ENCODE peak calls at places on chromosomes 5 and 9, in four cellular contexts. R, L, V and Z are unnamed samples.

GRCh38 chr9:98842510-98842909 is 35.0 kb downstream of the GALNT12 start:
- DNase-seq in R (no peak), V (no peak), L (no peak), Z (no peak)

GRCh38 chr5:14097998-14098471 is 45.1 kb upstream of the TRIO start:
- DNase-seq in V (no peak), R (no peak), L (peak; percentile 75), Z (no peak)

GRCh38 chr9:91805031-91805430 is 145.0 kb downstream of the ROR2 start:
- DNase-seq in L (no peak), R (no peak), V (peak; percentile 51), Z (no peak)

GRCh38 chr9:109482391-109482916 is 15.7 kb downstream of the PTPN3 start:
- DNase-seq in V (no peak), L (no peak), R (no peak), Z (no peak)

GRCh38 chr9:70049672-70050271 is 6.1 kb downstream of the MAMDC2 start:
- DNase-seq in V (peak; percentile 98), R (no peak), L (peak; percentile 40), Z (no peak)

GRCh38 chr5:94153736-94154450 is 412.5 kb upstream of the POU5F2 start:
- DNase-seq in R (no peak), V (no peak), L (peak; percentile 76), Z (no peak)

GRCh38 chr9:134951461-134951860 is 33.7 kb upstream of the FCN1 start:
- DNase-seq in V (peak; percentile 49), L (no peak), R (no peak), Z (no peak)

GRCh38 chr5:169545762-169546161 is 37.8 kb upstream of the SPDL1 start:
- DNase-seq in V (no peak), R (peak; percentile 21), L (peak; percentile 75), Z (no peak)

GRCh38 chr5:10192309-10192708 is 57.4 kb downstream of the ATPSCKMT start:
- DNase-seq in L (peak; percentile 74), V (no peak), R (no peak), Z (no peak)

GRCh38 chr5:129962506-129962905 is 58.2 kb downstream of the CHSY3 start:
- DNase-seq in R (no peak), L (no peak), V (no peak), Z (no peak)
- H3K27ac ChIP-seq in R (no peak overlapping the region), L (no peak overlapping the region), V (no peak overlapping the region), Z (no peak overlapping the region)

GRCh38 chr9:124291801-124292396 is 34.1 kb downstream of the NEK6 start:
- DNase-seq in V (no peak), R (no peak), L (no peak), Z (no peak)
- TF ChIP-seq CTCF in V (no peak), R (no peak), L (no peak), Z (no peak)

GRCh38 chr9:28396058-28396457 is 822.8 kb upstream of the C9orf72 start:
- DNase-seq in R (no peak), V (no peak), L (no peak), Z (no peak)

GRCh38 chr9:28389411-28389810 is 816.1 kb upstream of the C9orf72 start:
- DNase-seq in V (no peak), L (no peak), R (no peak), Z (no peak)

GRCh38 chr9:28394774-28395173 is 821.5 kb upstream of the C9orf72 start:
- DNase-seq in L (no peak), R (no peak), V (no peak), Z (no peak)
- H3K27ac ChIP-seq in L (no peak overlapping the region), R (no peak overlapping the region), V (no peak overlapping the region), Z (no peak overlapping the region)

GRCh38 chr5:57280811-57281301 is 107.0 kb downstream of the GPBP1 start:
- DNase-seq in L (no peak), R (no peak), V (no peak), Z (no peak)

GRCh38 chr5:57276353-57276752 is 102.5 kb downstream of the GPBP1 start:
- DNase-seq in L (no peak), R (no peak), V (no peak), Z (no peak)

DNA sequence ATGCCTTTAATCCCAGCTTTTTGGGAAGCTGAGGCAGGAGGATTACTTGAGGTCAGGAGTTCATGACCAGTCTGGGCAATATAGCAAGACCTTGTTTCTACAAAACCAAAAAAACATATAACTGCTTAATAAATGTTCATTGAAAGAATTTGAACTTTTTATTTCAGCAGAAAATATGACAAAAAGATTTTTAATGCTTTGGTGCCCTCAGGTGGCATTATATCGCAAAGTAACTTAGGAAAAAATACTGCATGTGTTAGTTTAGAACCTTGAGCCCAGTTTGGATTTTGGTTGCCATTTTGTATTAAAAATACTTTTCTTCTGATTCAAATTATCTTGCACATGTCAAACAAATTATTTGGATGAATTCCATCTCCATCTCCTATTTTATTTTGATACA is 103.2 kb downstream of the GPBP1 start:
- DNase-seq in V (no peak), R (peak; percentile 18), L (peak; percentile 15), Z (no peak)
- TF ChIP-seq CTCF in V (no peak), R (peak; percentile 64), L (no peak), Z (peak; percentile 32)

DNA sequence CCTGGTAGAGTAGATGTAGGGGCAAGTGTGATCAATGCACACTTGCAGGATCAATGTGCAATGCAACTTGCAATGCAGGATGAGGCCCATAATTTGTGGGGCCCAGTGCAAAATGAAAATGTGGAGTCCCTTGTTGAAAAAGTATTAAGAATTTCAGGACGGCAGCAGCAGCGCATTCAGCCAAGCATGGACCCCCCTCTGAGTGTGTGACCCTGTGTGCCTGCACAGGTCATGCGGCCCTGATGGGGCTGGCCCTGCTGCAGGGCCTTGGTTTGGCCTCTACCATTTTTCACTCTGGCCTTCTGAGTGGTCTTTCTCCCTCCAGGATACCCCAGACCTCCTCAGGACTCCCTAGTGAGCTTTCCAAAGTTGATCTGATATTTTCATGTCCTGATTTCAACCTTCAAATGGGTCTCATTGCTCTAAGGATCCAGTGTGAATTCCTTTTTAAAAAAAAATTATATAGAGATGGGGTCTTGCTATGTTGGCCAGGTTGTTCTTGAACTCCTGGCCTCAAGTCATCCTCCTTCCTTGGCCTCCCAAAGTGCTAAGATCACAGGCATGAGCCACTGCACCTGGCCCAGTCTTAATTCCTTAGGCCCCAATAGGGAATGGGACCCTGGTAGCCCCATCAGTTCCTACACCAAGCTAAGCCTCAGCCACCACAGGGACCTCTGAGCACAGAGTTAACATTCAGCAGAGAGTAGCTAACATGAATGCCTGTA is 4.3 kb downstream of the ERGIC1 start:
- DNase-seq in V (no peak), R (no peak), L (no peak), Z (no peak)
- H3K27ac ChIP-seq in V (peak overlapping the region; percentile 91), R (peak overlapping the region; percentile 96), L (no peak overlapping the region), Z (peak overlapping the region; percentile 64)